ENCODE peak calls at places on chromosomes 12 and 14, in five cellular contexts. Z is activated CD8-positive, alpha-beta memory T cell treated with anti-CD3 and anti-CD28 coated beads for 24 hours; H is fibroblast of pulmonary artery; P is NCI-H460; E is Panc1. G is an unnamed sample.

GRCh38 chr14:76806446-76806845 is 6.2 kb downstream of the ANGEL1 start:
- DNase-seq in H (no peak), Z (no peak), E (no peak), P (no peak), G (no peak)

GRCh38 chr12:93547778-93548177 is 24.7 kb upstream of the SOCS2 start:
- DNase-seq in E (no peak), P (no peak), H (no peak), Z (no peak), G (no peak)

GRCh38 chr12:12720637-12721250 is 3.6 kb downstream of the CDKN1B start:
- DNase-seq in E (no peak), H (no peak), P (no peak), Z (no peak), G (no peak)

GRCh38 chr14:68146812-68147211 is 327.2 kb downstream of the RAD51B start:
- DNase-seq in Z (no peak), E (no peak), P (no peak), H (peak), G (peak)

GRCh38 chr14:26963696-26964095 is 365.9 kb upstream of the NOVA1 start:
- DNase-seq in E (no peak), H (peak), P (no peak), Z (no peak), G (no peak)

GRCh38 chr14:61616524-61617185 is 78.7 kb upstream of the HIF1A start:
- DNase-seq in H (peak), Z (no peak), P (no peak), E (no peak), G (peak)

GRCh38 chr14:91872517-91873470 is 5.5 kb upstream of the TC2N start:
- DNase-seq in H (peak), Z (no peak), E (no peak), P (peak), G (no peak)

GRCh38 chr12:109544955-109545531 is 28.3 kb downstream of the MMAB start:
- DNase-seq in Z (no peak), P (peak), H (peak), E (no peak), G (peak)

GRCh38 chr12:122874081-122874480 is 21.8 kb downstream of the VPS37B start:
- DNase-seq in Z (peak), H (no peak), P (no peak), E (no peak), G (no peak)

GRCh38 chr12:107337354-107338095 is 244.2 kb upstream of the CRY1 start:
- DNase-seq in H (peak), E (no peak), Z (no peak), P (no peak), G (no peak)

GRCh38 chr14:39491134-39491541 is 58.9 kb upstream of the FBXO33 start:
- DNase-seq in H (peak), P (peak), E (peak), Z (no peak), G (peak)

GRCh38 chr12:94644141-94644575 is 6.2 kb downstream of the TMCC3 start:
- DNase-seq in Z (no peak), H (peak), P (no peak), E (peak), G (peak)

GRCh38 chr12:96985515-96986362 is 78.7 kb downstream of the NEDD1 start:
- DNase-seq in H (no peak), Z (peak), P (no peak), E (no peak), G (peak)

GRCh38 chr12:64814432-64814831 is 10.0 kb upstream of the TBC1D30 start:
- DNase-seq in E (no peak), H (no peak), P (no peak), Z (no peak), G (no peak)

GRCh38 chr12:54549774-54550451 is 512 bp downstream of the PDE1B start:
- DNase-seq in E (no peak), Z (peak), H (no peak), P (no peak), G (peak)

GRCh38 chr12:21925296-21925913 is 15.8 kb downstream of the ABCC9 start:
- DNase-seq in P (no peak), E (no peak), H (no peak), Z (no peak), G (no peak)

GRCh38 chr14:70156602-70157001 is 32.1 kb downstream of the SLC8A3 start:
- DNase-seq in H (no peak), P (no peak), E (no peak), Z (no peak), G (no peak)

GRCh38 chr12:1502441-1502785 is 92.0 kb downstream of the FBXL14 start:
- DNase-seq in H (peak), E (no peak), Z (no peak), P (no peak), G (no peak)

GRCh38 chr14:93857500-93857899 is 69.2 kb upstream of the PRIMA1 start:
- DNase-seq in P (no peak), Z (no peak), H (no peak), E (no peak), G (peak)

GRCh38 chr14:33590891-33591630 is 359.8 kb downstream of the EGLN3 start:
- DNase-seq in Z (no peak), E (no peak), P (no peak), H (peak), G (no peak)